ENCODE peak calls at places on chromosomes 16 and 17, in six cellular contexts. F, W, L, V, Q and I are unnamed samples.
A peak's percentile ranks its signal among the peaks of the same experiment; 100 is the strongest.

GRCh38 chr16:15981382-15981781 is 32.0 kb downstream of the ABCC1 start:
- DNase-seq in W (no peak), V (no peak), L (no peak), Q (no peak), F (no peak), I (no peak)

GRCh38 chr16:53034306-53034705 is 18.4 kb downstream of the CHD9NB start:
- DNase-seq in V (no peak), F (no peak), W (no peak), L (no peak), Q (no peak), I (no peak)

GRCh38 chr17:2892305-2892971 is 96.2 kb downstream of the RAP1GAP2 start:
- DNase-seq in W (no peak), L (no peak), Q (peak; percentile 74), V (no peak), F (no peak), I (peak; percentile 70)

GRCh38 chr16:54957403-54957802 is 26.7 kb downstream of the IRX5 start:
- DNase-seq in L (peak; percentile 76), F (no peak), W (no peak), Q (peak; percentile 57), V (no peak), I (peak; percentile 20)

GRCh38 chr16:68235105-68235881 is 634 bp downstream of the ESRP2 start:
- DNase-seq in V (peak; percentile 72), W (no peak), L (no peak), F (peak; percentile 62), Q (peak; percentile 69), I (peak; percentile 57)

GRCh38 chr16:84303023-84303422 is 8.3 kb downstream of the WFDC1 start:
- DNase-seq in W (no peak), L (no peak), F (peak; percentile 55), V (peak; percentile 90), Q (no peak), I (no peak)

GRCh38 chr17:57158296-57158695 is 73.2 kb downstream of the AKAP1 start:
- DNase-seq in F (no peak), W (no peak), L (no peak), Q (no peak), V (no peak), I (no peak)

GRCh38 chr16:13350000-13350399 is 448.6 kb downstream of the SHISA9 start:
- DNase-seq in Q (no peak), W (no peak), F (no peak), L (no peak), V (no peak), I (no peak)

GRCh38 chr17:77376795-77377751 is 236.3 kb downstream of the SEC14L1 start:
- DNase-seq in W (no peak), Q (peak; percentile 86), F (peak; percentile 80), L (no peak), V (peak; percentile 78), I (peak; percentile 95)

GRCh38 chr17:36627101-36627500 is 25.7 kb downstream of the MRM1 start:
- DNase-seq in F (no peak), L (no peak), W (no peak), Q (no peak), V (no peak), I (no peak)

GRCh38 chr17:47694018-47694817 is at the start of gene TBKBP1:
- DNase-seq in W (peak; percentile 15), Q (no peak), F (peak; percentile 84), V (peak; percentile 79), L (peak; percentile 89), I (peak; percentile 41)

GRCh38 chr17:56441331-56441730 is 152.2 kb upstream of the NOG start:
- DNase-seq in L (no peak), V (no peak), Q (no peak), W (no peak), F (no peak), I (no peak)

GRCh38 chr17:34798581-34798980 is 162.7 kb downstream of the CCT6B start:
- DNase-seq in L (no peak), W (no peak), Q (no peak), V (no peak), F (no peak), I (no peak)

GRCh38 chr16:69848635-69849545 is 86.8 kb downstream of the WWP2 start:
- DNase-seq in Q (peak; percentile 78), L (no peak), F (peak; percentile 83), V (peak; percentile 93), W (peak; percentile 81), I (no peak)

GRCh38 chr17:68319420-68320162 is 28.3 kb downstream of the ARSG start:
- DNase-seq in L (no peak), W (no peak), V (no peak), Q (no peak), F (no peak), I (no peak)

GRCh38 chr16:55001931-55002330 is 71.3 kb downstream of the IRX5 start:
- DNase-seq in F (no peak), W (no peak), L (no peak), Q (no peak), V (no peak), I (no peak)

GRCh38 chr17:37830151-37830993 is 85.5 kb upstream of the HNF1B start:
- DNase-seq in W (no peak), F (no peak), V (no peak), L (no peak), Q (no peak), I (peak; percentile 97)

GRCh38 chr16:709651-710499 is 4.3 kb upstream of the FBXL16 start:
- DNase-seq in Q (no peak), V (no peak), L (peak; percentile 77), W (no peak), F (no peak), I (no peak)
- TF ChIP-seq EP300 in Q (no peak), V (no peak), L (no peak), W (no peak), F (no peak), I (no peak)

GRCh38 chr16:49918257-49918656 is 62.3 kb upstream of the ZNF423 start:
- DNase-seq in Q (no peak), L (peak; percentile 49), F (no peak), V (no peak), W (no peak), I (no peak)

GRCh38 chr16:49921791-49922456 is 66.0 kb upstream of the ZNF423 start:
- DNase-seq in V (peak; percentile 72), W (peak; percentile 57), L (peak; percentile 58), Q (peak; percentile 62), F (peak; percentile 79), I (peak; percentile 63)

GRCh38 chr16:49921106-49921505 is 65.2 kb upstream of the ZNF423 start:
- DNase-seq in F (no peak), L (no peak), Q (no peak), W (no peak), V (peak; percentile 53), I (no peak)

GRCh38 chr16:49920397-49920796 is 64.5 kb upstream of the ZNF423 start:
- DNase-seq in W (no peak), Q (no peak), L (no peak), V (peak; percentile 17), F (no peak), I (no peak)

GRCh38 chr16:49919327-49919726 is 63.4 kb upstream of the ZNF423 start:
- DNase-seq in F (no peak), L (no peak), V (no peak), Q (no peak), W (no peak), I (no peak)
- TF ChIP-seq EP300 in F (no peak), L (no peak), V (no peak), Q (no peak), W (no peak), I (no peak)

DNA sequence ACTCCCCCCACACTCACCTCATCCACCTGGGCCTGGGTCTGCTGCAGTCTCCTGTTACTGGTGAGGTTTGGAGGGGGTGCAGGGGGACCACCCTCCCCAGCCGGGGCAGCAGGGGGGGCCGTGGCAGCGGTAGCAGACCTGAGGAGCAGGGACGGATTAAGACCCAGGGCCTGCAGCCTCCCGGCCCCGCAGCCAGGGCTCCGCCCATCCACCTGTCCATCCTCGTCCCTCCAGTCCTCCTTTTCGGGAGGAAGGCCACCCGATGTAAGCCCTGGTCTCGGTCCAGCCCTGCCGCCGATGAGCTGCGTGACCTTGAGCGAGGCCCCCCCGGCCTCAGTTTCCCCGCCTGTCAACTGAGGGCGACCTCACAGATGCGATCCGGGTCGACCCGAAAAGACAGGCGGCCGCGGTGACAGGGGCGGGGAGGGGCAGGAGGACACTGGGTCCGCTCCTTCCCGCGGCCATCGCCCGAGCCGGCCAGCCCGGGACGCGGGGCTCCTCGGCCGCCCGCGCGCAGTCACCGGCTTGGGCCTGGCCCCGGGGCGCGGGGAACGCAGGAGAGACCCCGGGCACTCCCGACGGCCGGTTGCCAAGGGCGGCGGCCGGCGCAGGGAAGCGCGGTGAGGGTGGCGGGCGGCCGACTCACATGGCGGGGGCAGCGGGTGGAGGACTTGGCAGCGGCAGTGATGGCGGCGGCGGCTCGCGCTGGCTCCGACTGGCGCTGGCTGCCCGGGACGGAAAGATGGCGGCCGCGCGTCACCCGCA is at the start of gene VAMP2:
- DNase-seq in F (peak; percentile 93), Q (peak; percentile 86), V (peak; percentile 92), W (peak; percentile 68), L (peak; percentile 54), I (no peak)
- TF ChIP-seq EP300 in F (no peak), Q (no peak), V (no peak), W (peak; percentile 90), L (no peak), I (no peak)

GRCh38 chr17:6485646-6486412 is 41.6 kb downstream of the PIMREG start:
- DNase-seq in L (no peak), F (no peak), V (no peak), Q (no peak), W (no peak), I (no peak)
- TF ChIP-seq EP300 in L (no peak), F (no peak), V (no peak), Q (no peak), W (no peak), I (no peak)

DNA sequence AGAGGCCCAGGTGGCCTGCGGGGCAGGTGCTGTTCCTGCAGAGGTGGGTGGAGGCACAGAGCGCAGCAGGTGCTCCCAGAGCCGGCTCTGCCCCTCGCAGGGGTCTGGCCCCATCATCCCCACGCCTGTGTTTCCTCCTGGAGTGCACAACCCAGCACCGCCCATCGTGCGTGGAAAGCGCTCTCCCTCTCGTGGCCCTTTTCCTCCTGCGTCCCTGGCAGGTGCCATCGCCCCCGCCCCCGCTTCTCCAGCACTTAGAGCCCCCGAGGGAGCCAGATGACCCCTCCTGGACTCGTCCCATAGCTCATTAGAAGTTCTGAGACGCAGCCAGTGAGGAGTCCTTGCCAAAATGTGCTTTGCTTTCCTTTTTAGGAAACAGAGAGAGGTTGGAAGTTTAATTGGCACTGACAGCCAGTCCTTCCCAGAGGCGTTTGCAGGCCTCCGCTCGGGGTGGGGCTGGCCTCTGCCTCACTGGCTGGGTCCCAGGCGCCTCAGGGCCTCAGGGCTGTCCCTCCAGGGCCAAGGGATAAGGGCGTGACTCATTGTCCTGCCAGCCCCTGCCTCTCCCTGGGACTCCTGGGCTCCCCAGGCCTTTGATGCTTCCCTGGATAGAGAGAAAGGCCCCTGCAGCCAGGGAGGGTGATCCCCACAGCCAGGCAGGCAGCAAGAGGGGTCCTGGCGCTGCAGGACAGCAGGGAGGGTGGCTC is 32.2 kb upstream of the CHMP6 start:
- DNase-seq in L (no peak), Q (no peak), V (peak; percentile 98), F (peak; percentile 89), W (peak; percentile 55), I (no peak)
- TF ChIP-seq EP300 in L (no peak), Q (peak; percentile 53), V (no peak), F (no peak), W (peak; percentile 34), I (no peak)

DNA sequence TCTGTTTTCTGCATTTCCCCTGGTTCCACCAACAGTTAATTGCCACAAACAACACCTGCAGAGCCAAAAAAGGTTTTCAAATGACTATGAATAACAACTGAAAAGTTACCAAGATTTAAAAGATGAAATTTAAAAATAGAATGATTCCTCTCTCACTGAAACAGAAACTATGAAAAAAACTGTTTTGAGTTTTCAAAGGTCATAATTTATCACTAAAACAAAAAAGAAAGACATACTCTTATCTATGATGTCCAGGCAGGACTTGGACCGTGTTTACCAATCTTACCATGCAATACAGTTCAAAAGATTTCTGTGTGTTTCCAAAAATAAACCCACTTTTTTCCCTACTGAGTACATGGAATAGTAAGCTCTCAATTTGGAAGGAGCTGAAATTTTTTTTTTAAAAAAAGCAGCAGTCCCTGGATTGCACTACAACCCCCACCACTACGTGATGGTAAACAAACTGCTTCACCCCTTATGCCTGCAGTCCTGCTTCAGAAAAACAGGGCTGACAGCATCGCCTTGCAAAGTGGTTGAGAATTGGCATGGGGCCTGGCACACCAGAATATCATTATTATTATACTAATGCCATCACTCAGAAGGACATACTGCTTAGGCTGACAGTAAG is 8.5 kb downstream of the TXNDC11 start:
- DNase-seq in F (no peak), Q (no peak), W (no peak), V (no peak), L (no peak), I (no peak)
- TF ChIP-seq EP300 in F (no peak), Q (no peak), W (no peak), V (no peak), L (peak; percentile 82), I (no peak)